ENCODE peak calls at places on chromosome 2, in six cellular contexts. One of them, this sample, is unnamed.

GRCh38 chr2:168816369-168816768 is 13.9 kb downstream of the NOSTRIN start:
- DNase-seq in uterus: no peak
- DNase-seq in H7: no peak
- DNase-seq in NCI-H82: no peak
- DNase-seq in activated T-cell treated with anti-CD3 and anti-CD28 coated beads, Interleukin-2, amount 50 U/mL, for 72 hours: no peak
- DNase-seq in naive thymus-derived CD4-positive, alpha-beta T cell: no peak
- DNase-seq in this sample: no peak

GRCh38 chr2:129915303-129915840 is 64.1 kb upstream of the RAB6C start:
- DNase-seq in activated T-cell treated with anti-CD3 and anti-CD28 coated beads, Interleukin-2, amount 50 U/mL, for 72 hours: no peak
- DNase-seq in NCI-H82: no peak
- DNase-seq in uterus: no peak
- DNase-seq in H7: no peak
- DNase-seq in naive thymus-derived CD4-positive, alpha-beta T cell: no peak
- DNase-seq in this sample: no peak

GRCh38 chr2:161245237-161245505 is 63.1 kb upstream of the PSMD14 start:
- DNase-seq in activated T-cell treated with anti-CD3 and anti-CD28 coated beads, Interleukin-2, amount 50 U/mL, for 72 hours: no peak
- DNase-seq in NCI-H82: no peak
- DNase-seq in uterus: no peak
- DNase-seq in naive thymus-derived CD4-positive, alpha-beta T cell: no peak
- DNase-seq in H7: no peak
- DNase-seq in this sample: no peak

GRCh38 chr2:101697794-101698418 is 399 bp downstream of the MAP4K4 start:
- DNase-seq in H7: peak
- DNase-seq in NCI-H82: peak
- DNase-seq in uterus: no peak
- DNase-seq in activated T-cell treated with anti-CD3 and anti-CD28 coated beads, Interleukin-2, amount 50 U/mL, for 72 hours: peak
- DNase-seq in naive thymus-derived CD4-positive, alpha-beta T cell: no peak
- DNase-seq in this sample: no peak

GRCh38 chr2:140990416-140990815 is 1140.4 kb downstream of the LRP1B start:
- DNase-seq in uterus: no peak
- DNase-seq in activated T-cell treated with anti-CD3 and anti-CD28 coated beads, Interleukin-2, amount 50 U/mL, for 72 hours: no peak
- DNase-seq in naive thymus-derived CD4-positive, alpha-beta T cell: no peak
- DNase-seq in NCI-H82: no peak
- DNase-seq in H7: no peak
- DNase-seq in this sample: no peak

GRCh38 chr2:51103205-51103604 is 71.3 kb upstream of the NRXN1 start:
- DNase-seq in NCI-H82: no peak
- DNase-seq in H7: peak
- DNase-seq in uterus: no peak
- DNase-seq in activated T-cell treated with anti-CD3 and anti-CD28 coated beads, Interleukin-2, amount 50 U/mL, for 72 hours: no peak
- DNase-seq in naive thymus-derived CD4-positive, alpha-beta T cell: no peak
- DNase-seq in this sample: no peak

GRCh38 chr2:241820625-241821384 is 11.8 kb downstream of the NEU4 start:
- DNase-seq in NCI-H82: no peak
- DNase-seq in activated T-cell treated with anti-CD3 and anti-CD28 coated beads, Interleukin-2, amount 50 U/mL, for 72 hours: no peak
- DNase-seq in uterus: no peak
- DNase-seq in H7: peak
- DNase-seq in naive thymus-derived CD4-positive, alpha-beta T cell: no peak
- DNase-seq in this sample: no peak

GRCh38 chr2:174035117-174035516 is 69.9 kb upstream of the SP3 start:
- DNase-seq in activated T-cell treated with anti-CD3 and anti-CD28 coated beads, Interleukin-2, amount 50 U/mL, for 72 hours: no peak
- DNase-seq in uterus: no peak
- DNase-seq in NCI-H82: no peak
- DNase-seq in naive thymus-derived CD4-positive, alpha-beta T cell: no peak
- DNase-seq in H7: no peak
- DNase-seq in this sample: no peak

GRCh38 chr2:20429528-20429927 is 17.3 kb upstream of the RHOB start:
- DNase-seq in naive thymus-derived CD4-positive, alpha-beta T cell: no peak
- DNase-seq in H7: no peak
- DNase-seq in activated T-cell treated with anti-CD3 and anti-CD28 coated beads, Interleukin-2, amount 50 U/mL, for 72 hours: no peak
- DNase-seq in NCI-H82: peak
- DNase-seq in uterus: no peak
- DNase-seq in this sample: no peak

GRCh38 chr2:26521054-26521912 is 43.4 kb upstream of the OTOF start:
- DNase-seq in H7: peak
- DNase-seq in activated T-cell treated with anti-CD3 and anti-CD28 coated beads, Interleukin-2, amount 50 U/mL, for 72 hours: peak
- DNase-seq in NCI-H82: peak
- DNase-seq in uterus: no peak
- DNase-seq in naive thymus-derived CD4-positive, alpha-beta T cell: no peak
- DNase-seq in this sample: peak

GRCh38 chr2:58099097-58099769 is 52.6 kb downstream of the VRK2 start:
- DNase-seq in activated T-cell treated with anti-CD3 and anti-CD28 coated beads, Interleukin-2, amount 50 U/mL, for 72 hours: no peak
- DNase-seq in naive thymus-derived CD4-positive, alpha-beta T cell: no peak
- DNase-seq in H7: no peak
- DNase-seq in NCI-H82: no peak
- DNase-seq in uterus: no peak
- DNase-seq in this sample: no peak

GRCh38 chr2:28631514-28632206 is 120.0 kb upstream of the PPP1CB start:
- DNase-seq in NCI-H82: no peak
- DNase-seq in naive thymus-derived CD4-positive, alpha-beta T cell: no peak
- DNase-seq in uterus: peak
- DNase-seq in activated T-cell treated with anti-CD3 and anti-CD28 coated beads, Interleukin-2, amount 50 U/mL, for 72 hours: no peak
- DNase-seq in H7: no peak
- DNase-seq in this sample: no peak

GRCh38 chr2:120133572-120134244 is 89.5 kb downstream of the TMEM185B start:
- DNase-seq in uterus: no peak
- DNase-seq in H7: no peak
- DNase-seq in NCI-H82: no peak
- DNase-seq in naive thymus-derived CD4-positive, alpha-beta T cell: no peak
- DNase-seq in activated T-cell treated with anti-CD3 and anti-CD28 coated beads, Interleukin-2, amount 50 U/mL, for 72 hours: no peak
- DNase-seq in this sample: no peak

GRCh38 chr2:207408086-207408794 is 121.5 kb upstream of the CREB1 start:
- DNase-seq in NCI-H82: peak
- DNase-seq in uterus: no peak
- DNase-seq in activated T-cell treated with anti-CD3 and anti-CD28 coated beads, Interleukin-2, amount 50 U/mL, for 72 hours: no peak
- DNase-seq in naive thymus-derived CD4-positive, alpha-beta T cell: no peak
- DNase-seq in H7: no peak
- DNase-seq in this sample: no peak

GRCh38 chr2:85288244-85288725 is 39.5 kb downstream of the TGOLN2 start:
- DNase-seq in NCI-H82: peak
- DNase-seq in activated T-cell treated with anti-CD3 and anti-CD28 coated beads, Interleukin-2, amount 50 U/mL, for 72 hours: no peak
- DNase-seq in naive thymus-derived CD4-positive, alpha-beta T cell: no peak
- DNase-seq in H7: peak
- DNase-seq in uterus: no peak
- DNase-seq in this sample: no peak

GRCh38 chr2:62577994-62578836 is 72.2 kb upstream of the TMEM17 start:
- DNase-seq in naive thymus-derived CD4-positive, alpha-beta T cell: no peak
- DNase-seq in activated T-cell treated with anti-CD3 and anti-CD28 coated beads, Interleukin-2, amount 50 U/mL, for 72 hours: no peak
- DNase-seq in NCI-H82: no peak
- DNase-seq in uterus: no peak
- DNase-seq in H7: no peak
- DNase-seq in this sample: no peak